ENCODE peak calls at places on chromosomes 3 and 15, in eight cellular contexts. C is Peyer's patch, V is heart left ventricle, U is tibial nerve, T is fibroblast of lung, I is transverse colon, L is body of pancreas, Y is breast epithelium. G is an unnamed sample. For H3K9me3, the result is how much of the 10 kb centered on the place peaks cover.

GRCh38 chr3:69113536-69113935 is 8.9 kb downstream of the LMOD3 start:
- DNase-seq in C (no peak), V (no peak), U (no peak), T (peak), I (no peak), L (no peak), Y (no peak), G (no peak)

GRCh38 chr15:68223171-68223570 is 6.4 kb downstream of the CLN6 start:
- DNase-seq in C (no peak), V (no peak), U (no peak), T (no peak), I (no peak), L (no peak), Y (peak), G (no peak)

GRCh38 chr3:122533931-122534334 is 19.2 kb upstream of the KPNA1 start:
- DNase-seq in C (no peak), V (no peak), U (no peak), T (peak), I (no peak), L (no peak), Y (peak), G (no peak)

GRCh38 chr3:35492846-35493245 is 146.5 kb upstream of the ARPP21 start:
- DNase-seq in C (no peak), V (no peak), U (no peak), T (no peak), I (no peak), L (no peak), Y (no peak), G (no peak)

GRCh38 chr3:22951910-22952309 is 251.2 kb upstream of the UBE2E2 start:
- DNase-seq in C (no peak), V (no peak), U (peak), T (no peak), I (no peak), L (no peak), Y (no peak), G (peak)

GRCh38 chr15:40543082-40543481 is 21.8 kb downstream of the CCDC32 start:
- DNase-seq in C (no peak), V (no peak), U (no peak), T (no peak), I (no peak), L (no peak), Y (no peak), G (no peak)

GRCh38 chr15:32990071-32990470 is 204.4 kb downstream of the FMN1 start:
- DNase-seq in C (no peak), V (no peak), U (no peak), T (no peak), I (no peak), L (no peak), Y (no peak), G (no peak)

GRCh38 chr3:65604863-65605526 is 433.7 kb downstream of the MAGI1 start:
- DNase-seq in C (no peak), V (no peak), U (no peak), T (peak), I (no peak), L (no peak), Y (no peak), G (no peak)

GRCh38 chr3:32442766-32443165 is 51.1 kb downstream of the CMTM7 start:
- DNase-seq in C (no peak), V (no peak), U (no peak), T (no peak), I (no peak), L (no peak), Y (no peak), G (no peak)

GRCh38 chr3:126468028-126468891 is 7.4 kb downstream of the ZXDC start:
- DNase-seq in C (no peak), V (no peak), U (no peak), T (no peak), I (no peak), L (peak), Y (no peak), G (no peak)

GRCh38 chr15:31344824-31345605 is 18.4 kb downstream of the KLF13 start:
- DNase-seq in C (peak), V (no peak), U (no peak), T (no peak), I (peak), L (peak), Y (no peak), G (peak)

GRCh38 chr3:190492966-190493365 is 20.9 kb upstream of the IL1RAP start:
- DNase-seq in C (no peak), V (no peak), U (no peak), T (no peak), I (no peak), L (no peak), Y (no peak), G (no peak)

GRCh38 chr3:2661078-2661477 is 449.1 kb downstream of the IL5RA start:
- DNase-seq in C (no peak), V (no peak), U (no peak), T (peak), I (no peak), L (no peak), Y (no peak), G (no peak)

GRCh38 chr3:158640646-158641045 is 3.7 kb upstream of the GFM1 start:
- DNase-seq in C (no peak), V (no peak), U (no peak), T (no peak), I (no peak), L (no peak), Y (no peak), G (no peak)

GRCh38 chr3:55013145-55013544 is 85.3 kb upstream of the LRTM1 start:
- DNase-seq in C (no peak), V (no peak), U (no peak), T (peak), I (no peak), L (no peak), Y (no peak), G (no peak)

GRCh38 chr3:23495507-23495906 is 292.4 kb downstream of the UBE2E2 start:
- DNase-seq in C (no peak), V (no peak), U (no peak), T (no peak), I (no peak), L (no peak), Y (no peak), G (no peak)

GRCh38 chr15:78449220-78449999 is 11.4 kb downstream of the IREB2 start:
- DNase-seq in C (no peak), V (no peak), U (no peak), T (no peak), I (no peak), L (no peak), Y (no peak), G (no peak)

DNA sequence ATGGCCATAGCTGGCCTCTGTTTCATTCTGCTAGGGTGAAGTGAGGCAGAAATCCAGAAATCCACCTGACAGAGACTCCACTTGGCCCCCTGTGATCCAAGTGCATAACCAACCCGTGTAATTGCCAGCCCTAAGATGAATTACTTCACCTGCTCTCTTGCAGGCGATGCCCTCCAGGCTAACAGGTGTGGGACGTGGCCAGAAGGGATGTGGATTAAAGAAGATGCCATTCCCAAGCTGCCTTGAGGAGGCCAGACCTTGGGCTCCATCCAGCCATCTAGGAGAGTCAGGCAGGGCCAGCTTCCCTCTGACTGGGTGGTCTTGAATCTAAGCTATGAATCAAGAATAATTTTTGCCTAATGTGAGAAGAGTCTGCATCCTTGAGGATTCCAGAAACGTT is 154.5 kb upstream of the BNIP2 start:
- DNase-seq in C (no peak), V (no peak), U (no peak), T (no peak), I (no peak), L (no peak), Y (no peak), G (no peak)
- H3K9me3 ChIP-seq in C (under half), V (under half), U (under half), T (under half), I (under half), L (under half), Y (under half), G (under half)

DNA sequence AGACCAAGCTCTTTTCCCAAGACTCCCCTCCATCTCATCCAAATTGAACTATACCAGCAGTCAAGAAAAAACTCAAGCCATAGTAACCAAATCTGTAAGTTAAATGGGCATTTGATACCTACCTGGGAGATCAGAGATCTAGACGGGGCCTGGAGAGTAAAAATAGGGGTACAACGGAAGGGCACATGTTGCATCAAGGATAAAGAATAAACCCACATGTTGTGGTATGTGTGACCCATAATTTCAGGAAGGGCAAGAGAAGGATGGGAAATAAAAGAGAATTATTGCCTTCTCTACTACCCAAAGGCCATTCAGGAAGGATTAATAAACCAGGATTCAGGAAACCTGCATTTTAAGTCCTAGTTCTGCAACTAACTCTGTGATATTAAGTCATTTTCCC is 1.5 kb downstream of the TEX55 start:
- DNase-seq in C (no peak), V (no peak), U (no peak), T (no peak), I (no peak), L (no peak), Y (no peak), G (no peak)
- H3K27ac ChIP-seq in C (no peak), V (no peak), U (no peak), T (no peak), I (no peak), L (no peak), Y (no peak), G (no peak)

DNA sequence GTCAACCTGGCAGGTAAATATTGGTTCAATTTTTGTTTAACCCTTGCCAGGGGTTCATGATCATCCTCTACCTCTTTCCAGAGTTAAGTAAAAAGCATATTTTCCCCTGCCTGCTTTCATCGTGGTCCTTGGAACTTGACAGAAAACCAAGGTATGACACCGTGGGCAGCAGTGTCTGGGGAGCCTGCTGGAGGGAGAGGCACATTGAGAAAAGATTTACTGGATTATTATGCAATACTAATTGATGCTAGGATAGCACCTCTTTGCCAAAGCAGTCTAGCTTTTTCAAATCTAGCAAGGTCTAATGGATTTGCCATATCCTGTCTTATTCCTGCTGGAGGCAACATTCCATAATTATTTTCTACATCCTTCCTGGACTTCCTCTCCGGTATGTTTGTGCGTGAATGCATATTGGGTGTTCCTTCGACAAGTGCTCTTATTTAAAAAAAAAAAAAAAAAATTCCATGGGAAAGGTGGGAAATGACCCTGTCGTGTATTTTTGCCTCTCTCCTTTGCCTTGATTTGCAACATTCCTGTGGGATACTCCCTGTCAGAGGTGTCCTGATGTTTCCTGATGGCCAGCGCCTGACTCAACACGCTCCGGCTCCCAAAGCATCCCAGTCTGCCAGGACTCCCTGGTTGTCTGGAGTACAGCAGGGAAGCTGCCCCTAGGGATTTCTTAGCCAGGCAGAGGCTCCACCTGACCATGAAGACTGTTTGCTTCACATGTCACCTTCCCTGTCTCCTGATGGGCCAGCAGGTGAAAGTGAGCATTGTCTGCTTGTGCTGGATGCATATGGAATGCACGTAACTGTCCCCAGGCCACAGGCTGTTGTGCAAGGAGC is 6.3 kb downstream of the BHLHE40 start:
- DNase-seq in C (no peak), V (no peak), U (peak), T (no peak), I (no peak), L (peak), Y (peak), G (no peak)
- H3K4me3 ChIP-seq in C (no peak), V (no peak), U (no peak), T (no peak), I (no peak), L (no peak), Y (peak), G (peak)

GRCh38 chr15:23064156-23064555 is 24.8 kb upstream of the TUBGCP5 start:
- DNase-seq in C (no peak), V (no peak), U (no peak), T (no peak), I (no peak), L (no peak), Y (no peak), G (no peak)
- H3K9me3 ChIP-seq in C (under half), V (under half), U (under half), T (under half), I (under half), L (under half), Y (under half), G (under half)

GRCh38 chr3:138284957-138285477 is 44.6 kb downstream of the NME9 start:
- DNase-seq in C (no peak), V (no peak), U (no peak), T (no peak), I (no peak), L (no peak), Y (no peak), G (no peak)

GRCh38 chr3:138282836-138283235 is 46.8 kb downstream of the NME9 start:
- DNase-seq in C (no peak), V (no peak), U (no peak), T (no peak), I (no peak), L (no peak), Y (no peak), G (no peak)

GRCh38 chr3:138284079-138284478 is 45.6 kb downstream of the NME9 start:
- DNase-seq in C (no peak), V (no peak), U (no peak), T (no peak), I (no peak), L (no peak), Y (no peak), G (no peak)

GRCh38 chr3:138281561-138281960 is 48.1 kb downstream of the NME9 start:
- DNase-seq in C (no peak), V (no peak), U (no peak), T (no peak), I (no peak), L (no peak), Y (no peak), G (no peak)
- H3K27ac ChIP-seq in C (no peak), V (no peak), U (no peak), T (no peak), I (no peak), L (no peak), Y (no peak), G (no peak)

G was measured in heart right ventricle.